ENCODE peak calls at places on chromosomes 6 and 20, in four cellular contexts. F is stomach, Y is esophagus muscularis mucosa, X is sigmoid colon. T is an unnamed sample.

GRCh38 chr20:34754611-34755010 is 50.5 kb downstream of the TP53INP2 start:
- DNase-seq in F (no peak), Y (no peak), X (no peak), T (no peak)

GRCh38 chr6:148455674-148456559 is 113.3 kb downstream of the SASH1 start:
- DNase-seq in F (no peak), Y (no peak), X (no peak), T (no peak)

GRCh38 chr20:43681991-43682410 is 15.1 kb downstream of the MYBL2 start:
- DNase-seq in F (no peak), Y (no peak), X (no peak), T (no peak)

GRCh38 chr20:59585714-59586404 is 18.5 kb upstream of the PHACTR3 start:
- DNase-seq in F (no peak), Y (no peak), X (no peak), T (no peak)

GRCh38 chr20:30963591-30963990 is 293.9 kb upstream of the DEFB115 start:
- DNase-seq in F (no peak), Y (no peak), X (no peak), T (no peak)

GRCh38 chr20:7585126-7585679 is 355.1 kb downstream of the HAO1 start:
- DNase-seq in F (no peak), Y (no peak), X (no peak), T (no peak)

GRCh38 chr20:23520185-23520584 is 29.3 kb downstream of the CST8 start:
- DNase-seq in F (no peak), Y (no peak), X (no peak), T (no peak)

GRCh38 chr6:159984268-159984786 is 15.4 kb downstream of the IGF2R start:
- DNase-seq in F (no peak), Y (no peak), X (no peak), T (no peak)

GRCh38 chr6:17093692-17094091 is 8.2 kb upstream of the STMND1 start:
- DNase-seq in F (no peak), Y (no peak), X (no peak), T (no peak)

GRCh38 chr6:17021539-17021889 is 80.3 kb upstream of the STMND1 start:
- DNase-seq in F (no peak), Y (no peak), X (no peak), T (no peak)

GRCh38 chr6:38514399-38514798 is 125.3 kb downstream of the BTBD9 start:
- DNase-seq in F (no peak), Y (no peak), X (no peak), T (no peak)
- TF ChIP-seq POLR2A in F (no peak), Y (no peak), X (no peak), T (no peak)

GRCh38 chr6:42266542-42266941 is 48.9 kb upstream of the MRPS10 start:
- DNase-seq in F (no peak), Y (no peak), X (no peak), T (no peak)

GRCh38 chr6:42269553-42269952 is 51.9 kb upstream of the MRPS10 start:
- DNase-seq in F (peak), Y (no peak), X (no peak), T (no peak)

GRCh38 chr6:42268835-42269204 is 51.2 kb upstream of the MRPS10 start:
- DNase-seq in F (no peak), Y (no peak), X (no peak), T (no peak)

GRCh38 chr6:42269974-42270510 is 52.4 kb upstream of the MRPS10 start:
- DNase-seq in F (no peak), Y (no peak), X (no peak), T (no peak)

GRCh38 chr6:42268016-42268834 is 50.6 kb upstream of the MRPS10 start:
- DNase-seq in F (no peak), Y (no peak), X (no peak), T (no peak)
- TF ChIP-seq POLR2A in F (no peak), Y (no peak), X (no peak), T (no peak)

DNA sequence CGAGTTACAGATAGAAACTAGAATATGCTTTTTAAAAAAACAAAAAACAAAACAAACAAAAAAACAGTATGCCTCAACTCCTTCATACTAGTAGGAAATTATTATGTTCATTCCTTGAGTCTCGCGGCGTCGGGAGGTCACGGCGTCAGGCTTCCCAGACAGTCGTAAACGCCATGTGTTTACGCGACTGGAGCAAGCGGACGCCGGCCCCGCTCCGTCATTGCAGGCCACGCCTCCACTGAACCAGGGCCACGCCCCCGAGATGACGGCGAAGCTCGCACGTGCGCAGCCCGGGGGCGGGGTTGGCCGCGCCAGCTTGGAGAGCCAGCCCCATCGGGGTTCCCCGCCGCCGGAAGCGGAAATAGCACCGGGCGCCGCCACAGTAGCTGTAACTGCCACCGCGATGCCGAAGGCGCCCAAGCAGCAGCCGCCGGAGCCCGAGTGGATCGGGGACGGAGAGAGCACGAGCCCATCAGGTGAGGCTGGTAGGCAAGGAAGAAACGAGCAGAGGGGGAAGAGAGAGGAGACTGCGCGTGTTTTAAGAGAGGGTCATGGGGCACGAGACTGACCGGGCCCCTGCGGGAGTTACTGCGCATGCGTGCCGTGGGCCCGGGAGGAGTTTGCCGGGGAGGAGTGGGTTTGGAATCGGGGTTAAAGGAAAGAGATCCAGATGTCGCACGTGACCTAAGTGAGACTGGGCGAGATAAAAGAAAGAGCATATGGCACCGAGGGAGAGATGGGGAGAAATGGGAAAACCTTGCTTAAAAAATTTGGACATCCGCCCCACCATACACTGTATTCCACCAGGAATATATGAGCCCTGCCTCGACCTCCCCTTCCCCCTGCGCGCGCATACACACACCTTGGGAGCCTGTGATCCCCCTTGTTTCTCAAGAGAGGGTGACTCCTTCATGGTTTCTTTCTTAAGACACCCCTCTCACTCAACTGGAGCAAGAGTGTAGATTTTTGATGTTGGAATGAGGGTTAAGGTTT is at the start of gene ABCF1:
- DNase-seq in F (peak), Y (peak), X (peak), T (peak)
- TF ChIP-seq POLR2A in F (peak), Y (peak), X (peak), T (peak)

GRCh38 chr6:114084327-114084890 is 113.5 kb upstream of the HDAC2 start:
- DNase-seq in F (no peak), Y (no peak), X (no peak), T (no peak)
- TF ChIP-seq POLR2A in F (no peak), Y (no peak), X (no peak), T (no peak)

DNA sequence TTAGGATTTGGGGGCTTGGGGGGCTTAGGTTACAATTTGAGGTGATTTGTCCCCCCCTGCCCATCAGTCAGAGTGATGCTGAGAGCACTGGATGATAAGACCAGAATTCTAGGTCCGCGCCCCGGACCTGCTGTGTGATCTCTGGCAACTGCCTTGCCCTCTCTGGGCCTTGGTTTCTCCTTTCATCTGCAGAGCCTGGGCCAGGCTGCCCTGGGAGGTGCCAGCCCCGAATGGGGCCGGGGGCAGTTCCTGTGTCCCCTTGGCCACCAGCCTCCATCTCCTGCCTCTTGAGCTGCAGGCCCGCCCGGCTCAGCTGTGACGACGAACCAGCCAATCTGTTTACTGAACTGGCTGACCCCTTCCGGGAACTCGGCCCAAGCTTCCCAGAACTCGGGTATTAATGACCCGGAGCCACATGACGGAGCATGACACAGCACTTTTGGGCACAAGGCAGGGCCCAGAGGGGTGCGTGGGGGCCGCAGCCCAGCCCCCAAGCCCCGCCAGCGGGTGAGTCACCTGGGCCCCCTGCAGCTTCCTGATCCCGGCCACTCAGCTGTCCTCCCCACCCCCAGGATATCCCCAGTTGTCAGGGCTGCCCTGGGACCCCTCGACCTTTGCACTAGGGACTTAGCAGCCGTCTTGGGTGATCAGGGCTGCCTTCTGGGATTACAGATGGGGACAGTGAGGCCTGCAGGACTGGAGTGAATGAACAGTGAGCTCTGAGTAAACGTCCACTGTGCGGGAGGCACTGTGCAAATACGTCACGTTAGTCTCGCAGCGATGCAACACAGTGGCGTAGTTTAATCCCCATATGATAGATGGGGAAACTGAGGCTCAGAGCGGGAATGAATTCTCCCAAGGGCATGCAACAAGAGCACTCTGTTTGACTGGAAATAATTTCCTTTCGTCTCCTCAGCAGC is 102.0 kb downstream of the CEBPB start:
- DNase-seq in F (peak), Y (peak), X (peak), T (peak)
- TF ChIP-seq POLR2A in F (no peak), Y (no peak), X (no peak), T (peak)

T was measured in ovary.